ENCODE peak calls at places on chromosomes 11 and 22, in six cellular contexts. One of them, this sample, is unnamed.

GRCh38 chr11:86228967-86229330 is 15.6 kb upstream of the EED start:
- DNase-seq in transverse colon: no peak
- DNase-seq in GM12891: no peak
- DNase-seq in suprapubic skin: no peak
- DNase-seq in upper lobe of left lung: no peak
- DNase-seq in HL-60: no peak
- DNase-seq in this sample: no peak

GRCh38 chr11:92149996-92150395 is 74.6 kb upstream of the FAT3 start:
- DNase-seq in transverse colon: no peak
- DNase-seq in upper lobe of left lung: no peak
- DNase-seq in suprapubic skin: no peak
- DNase-seq in GM12891: no peak
- DNase-seq in HL-60: no peak
- DNase-seq in this sample: no peak

GRCh38 chr11:116721983-116722382 is 50.8 kb downstream of the BUD13 start:
- DNase-seq in upper lobe of left lung: no peak
- DNase-seq in transverse colon: no peak
- DNase-seq in GM12891: no peak
- DNase-seq in HL-60: no peak
- DNase-seq in suprapubic skin: no peak
- DNase-seq in this sample: no peak

GRCh38 chr22:46861968-46862367 is 99.5 kb downstream of the TBC1D22A start:
- DNase-seq in upper lobe of left lung: no peak
- DNase-seq in GM12891: no peak
- DNase-seq in suprapubic skin: no peak
- DNase-seq in HL-60: no peak
- DNase-seq in transverse colon: no peak
- DNase-seq in this sample: no peak

GRCh38 chr11:65491163-65491465 is 7.7 kb upstream of the MALAT1 start:
- DNase-seq in suprapubic skin: no peak
- DNase-seq in transverse colon: no peak
- DNase-seq in upper lobe of left lung: no peak
- DNase-seq in HL-60: no peak
- DNase-seq in GM12891: no peak
- DNase-seq in this sample: no peak

GRCh38 chr11:67406969-67407699 is 3.3 kb downstream of the TBC1D10C start:
- DNase-seq in HL-60: no peak
- DNase-seq in GM12891: no peak
- DNase-seq in suprapubic skin: no peak
- DNase-seq in transverse colon: no peak
- DNase-seq in upper lobe of left lung: no peak
- DNase-seq in this sample: no peak

GRCh38 chr11:87359401-87359800 is 321.7 kb downstream of the TMEM135 start:
- DNase-seq in HL-60: no peak
- DNase-seq in transverse colon: peak
- DNase-seq in upper lobe of left lung: no peak
- DNase-seq in suprapubic skin: no peak
- DNase-seq in GM12891: no peak
- DNase-seq in this sample: no peak

GRCh38 chr11:90738799-90739198 is 516.0 kb upstream of the CHORDC1 start:
- DNase-seq in transverse colon: no peak
- DNase-seq in upper lobe of left lung: no peak
- DNase-seq in GM12891: no peak
- DNase-seq in HL-60: no peak
- DNase-seq in suprapubic skin: no peak
- DNase-seq in this sample: no peak

GRCh38 chr11:41872458-41872857 is 413.0 kb upstream of the LRRC4C start:
- DNase-seq in HL-60: no peak
- DNase-seq in suprapubic skin: no peak
- DNase-seq in transverse colon: no peak
- DNase-seq in upper lobe of left lung: no peak
- DNase-seq in GM12891: no peak
- DNase-seq in this sample: no peak

GRCh38 chr11:110772863-110773262 is 60.6 kb upstream of the ARHGAP20 start:
- DNase-seq in HL-60: no peak
- DNase-seq in suprapubic skin: no peak
- DNase-seq in transverse colon: no peak
- DNase-seq in GM12891: no peak
- DNase-seq in upper lobe of left lung: no peak
- DNase-seq in this sample: no peak

GRCh38 chr11:119533462-119533861 is 110.5 kb upstream of the THY1 start:
- DNase-seq in HL-60: no peak
- DNase-seq in transverse colon: no peak
- DNase-seq in suprapubic skin: no peak
- DNase-seq in GM12891: no peak
- DNase-seq in upper lobe of left lung: no peak
- DNase-seq in this sample: no peak

GRCh38 chr11:107957109-107957588 is 28.9 kb downstream of the RAB39A start:
- DNase-seq in GM12891: no peak
- DNase-seq in suprapubic skin: no peak
- DNase-seq in transverse colon: no peak
- DNase-seq in HL-60: no peak
- DNase-seq in upper lobe of left lung: no peak
- DNase-seq in this sample: no peak

GRCh38 chr11:101126551-101127347 is 2.9 kb downstream of the PGR start:
- DNase-seq in suprapubic skin: peak
- DNase-seq in HL-60: no peak
- DNase-seq in transverse colon: no peak
- DNase-seq in upper lobe of left lung: peak
- DNase-seq in GM12891: no peak
- DNase-seq in this sample: no peak

GRCh38 chr11:64918056-64918455 is 1.0 kb upstream of the ATG2A start:
- DNase-seq in GM12891: no peak
- DNase-seq in suprapubic skin: no peak
- DNase-seq in transverse colon: no peak
- DNase-seq in upper lobe of left lung: no peak
- DNase-seq in HL-60: no peak
- DNase-seq in this sample: no peak

GRCh38 chr11:80816966-80817365 is 1376.1 kb upstream of the TENM4 start:
- DNase-seq in upper lobe of left lung: no peak
- DNase-seq in transverse colon: no peak
- DNase-seq in GM12891: no peak
- DNase-seq in suprapubic skin: no peak
- DNase-seq in HL-60: no peak
- DNase-seq in this sample: no peak

GRCh38 chr11:22786475-22786874 is 43.1 kb downstream of the SVIP start:
- DNase-seq in upper lobe of left lung: no peak
- DNase-seq in transverse colon: no peak
- DNase-seq in GM12891: no peak
- DNase-seq in HL-60: no peak
- DNase-seq in suprapubic skin: no peak
- DNase-seq in this sample: no peak

GRCh38 chr11:37199082-37199481 is 601.0 kb upstream of the RAG2 start:
- DNase-seq in transverse colon: no peak
- DNase-seq in suprapubic skin: no peak
- DNase-seq in GM12891: no peak
- DNase-seq in upper lobe of left lung: no peak
- DNase-seq in HL-60: no peak
- DNase-seq in this sample: no peak

GRCh38 chr11:94557391-94557790 is 9.8 kb upstream of the PIWIL4 start:
- DNase-seq in transverse colon: no peak
- DNase-seq in GM12891: no peak
- DNase-seq in suprapubic skin: no peak
- DNase-seq in upper lobe of left lung: no peak
- DNase-seq in HL-60: no peak
- DNase-seq in this sample: no peak

GRCh38 chr11:24373516-24373915 is 123.3 kb upstream of the LUZP2 start:
- DNase-seq in transverse colon: no peak
- DNase-seq in HL-60: no peak
- DNase-seq in upper lobe of left lung: no peak
- DNase-seq in GM12891: no peak
- DNase-seq in suprapubic skin: no peak
- DNase-seq in this sample: no peak

GRCh38 chr22:42343551-42344081 is 73.2 kb upstream of the TCF20 start:
- DNase-seq in suprapubic skin: no peak
- DNase-seq in transverse colon: no peak
- DNase-seq in upper lobe of left lung: no peak
- DNase-seq in GM12891: peak
- DNase-seq in HL-60: no peak
- DNase-seq in this sample: no peak

GRCh38 chr22:41181349-41182241 is 23.5 kb upstream of the L3MBTL2 start:
- DNase-seq in HL-60: peak
- DNase-seq in GM12891: no peak
- DNase-seq in upper lobe of left lung: peak
- DNase-seq in transverse colon: peak
- DNase-seq in suprapubic skin: peak
- DNase-seq in this sample: no peak

GRCh38 chr11:20310596-20311394 is 52.7 kb upstream of the HTATIP2 start:
- DNase-seq in suprapubic skin: no peak
- DNase-seq in upper lobe of left lung: no peak
- DNase-seq in HL-60: no peak
- DNase-seq in transverse colon: no peak
- DNase-seq in GM12891: no peak
- DNase-seq in this sample: no peak

GRCh38 chr11:27770576-27770975 is 70.3 kb upstream of the BDNF start:
- DNase-seq in upper lobe of left lung: peak
- DNase-seq in GM12891: no peak
- DNase-seq in HL-60: no peak
- DNase-seq in suprapubic skin: no peak
- DNase-seq in transverse colon: no peak
- DNase-seq in this sample: no peak

GRCh38 chr11:3008746-3009336 is 16.7 kb upstream of the NAP1L4 start:
- DNase-seq in GM12891: no peak
- DNase-seq in transverse colon: no peak
- DNase-seq in HL-60: no peak
- DNase-seq in upper lobe of left lung: no peak
- DNase-seq in suprapubic skin: no peak
- DNase-seq in this sample: no peak

GRCh38 chr22:38214248-38215056 is 12.7 kb downstream of the MAFF start:
- DNase-seq in upper lobe of left lung: peak
- DNase-seq in HL-60: no peak
- DNase-seq in suprapubic skin: no peak
- DNase-seq in transverse colon: peak
- DNase-seq in GM12891: peak
- DNase-seq in this sample: peak

DNA sequence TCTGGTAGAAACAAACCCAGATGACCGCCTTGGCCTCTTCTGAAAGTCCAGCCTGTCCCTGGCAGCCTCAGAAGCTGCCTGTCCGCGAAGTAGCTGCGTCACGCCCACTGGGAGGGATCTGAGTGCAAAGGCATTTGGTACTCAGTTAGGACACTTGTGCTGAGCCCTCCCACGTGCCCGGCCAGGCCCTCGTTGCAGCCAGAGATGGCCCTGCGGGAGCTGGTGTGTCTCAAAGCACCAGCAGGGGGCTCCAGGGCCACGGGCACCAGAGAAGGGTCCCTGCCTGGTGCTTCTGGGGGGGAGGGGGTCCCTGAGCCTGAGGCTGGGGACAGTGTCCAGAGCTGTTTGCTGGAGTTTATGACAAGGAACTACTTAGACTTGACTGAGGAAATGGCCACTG is 5.8 kb downstream of the SELENOO start:
- DNase-seq in HL-60: no peak
- DNase-seq in transverse colon: peak
- DNase-seq in upper lobe of left lung: peak
- DNase-seq in GM12891: no peak
- DNase-seq in suprapubic skin: no peak
- DNase-seq in this sample: no peak
- TF ChIP-seq POLR2AphosphoS5 in HL-60: no peak
- TF ChIP-seq POLR2AphosphoS5 in transverse colon: no peak
- TF ChIP-seq POLR2AphosphoS5 in upper lobe of left lung: no peak
- TF ChIP-seq POLR2AphosphoS5 in GM12891: no peak
- TF ChIP-seq POLR2AphosphoS5 in suprapubic skin: no peak
- TF ChIP-seq POLR2AphosphoS5 in this sample: no peak

DNA sequence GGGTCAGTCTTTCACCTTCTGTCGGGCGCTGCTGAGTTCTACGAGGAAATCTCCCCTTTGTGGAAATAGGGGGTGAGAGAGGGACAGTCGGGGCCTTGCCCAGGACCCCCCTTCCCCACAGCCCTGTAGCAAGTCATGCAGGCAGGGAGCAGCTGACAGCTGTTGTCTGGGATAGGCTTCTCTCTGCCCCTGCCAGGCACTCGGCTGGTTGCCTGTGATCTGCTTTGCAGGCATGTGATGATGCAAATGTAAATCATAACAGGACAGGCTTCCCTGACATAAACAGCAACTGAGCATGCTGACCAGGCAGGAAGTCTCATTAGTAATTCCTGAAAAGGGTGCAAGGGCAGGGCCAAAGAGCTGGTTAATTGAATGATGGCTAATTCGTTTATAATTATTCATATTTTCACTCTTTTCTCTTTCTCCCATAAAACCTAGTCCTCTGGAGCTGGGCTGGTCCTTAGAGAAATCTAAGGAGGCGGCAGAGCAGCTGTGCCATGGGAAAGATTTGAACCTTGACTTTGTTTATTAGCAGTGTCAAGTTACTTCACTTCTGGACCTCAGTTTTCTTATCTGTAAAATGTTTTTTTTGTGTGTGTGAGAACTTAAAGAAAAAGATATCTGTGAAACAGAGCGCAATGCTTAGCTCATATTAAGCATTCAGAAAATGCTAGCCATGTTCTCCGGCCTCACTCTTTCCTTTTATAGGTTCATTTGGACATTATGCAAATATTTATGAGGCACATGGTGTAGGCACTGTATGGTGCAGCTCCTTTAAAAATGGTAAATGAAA is 129.7 kb downstream of the LDLRAD3 start:
- DNase-seq in upper lobe of left lung: peak
- DNase-seq in HL-60: no peak
- DNase-seq in GM12891: no peak
- DNase-seq in transverse colon: no peak
- DNase-seq in suprapubic skin: no peak
- DNase-seq in this sample: peak
- TF ChIP-seq POLR2AphosphoS5 in upper lobe of left lung: peak
- TF ChIP-seq POLR2AphosphoS5 in HL-60: no peak
- TF ChIP-seq POLR2AphosphoS5 in GM12891: no peak
- TF ChIP-seq POLR2AphosphoS5 in transverse colon: no peak
- TF ChIP-seq POLR2AphosphoS5 in suprapubic skin: no peak
- TF ChIP-seq POLR2AphosphoS5 in this sample: peak

DNA sequence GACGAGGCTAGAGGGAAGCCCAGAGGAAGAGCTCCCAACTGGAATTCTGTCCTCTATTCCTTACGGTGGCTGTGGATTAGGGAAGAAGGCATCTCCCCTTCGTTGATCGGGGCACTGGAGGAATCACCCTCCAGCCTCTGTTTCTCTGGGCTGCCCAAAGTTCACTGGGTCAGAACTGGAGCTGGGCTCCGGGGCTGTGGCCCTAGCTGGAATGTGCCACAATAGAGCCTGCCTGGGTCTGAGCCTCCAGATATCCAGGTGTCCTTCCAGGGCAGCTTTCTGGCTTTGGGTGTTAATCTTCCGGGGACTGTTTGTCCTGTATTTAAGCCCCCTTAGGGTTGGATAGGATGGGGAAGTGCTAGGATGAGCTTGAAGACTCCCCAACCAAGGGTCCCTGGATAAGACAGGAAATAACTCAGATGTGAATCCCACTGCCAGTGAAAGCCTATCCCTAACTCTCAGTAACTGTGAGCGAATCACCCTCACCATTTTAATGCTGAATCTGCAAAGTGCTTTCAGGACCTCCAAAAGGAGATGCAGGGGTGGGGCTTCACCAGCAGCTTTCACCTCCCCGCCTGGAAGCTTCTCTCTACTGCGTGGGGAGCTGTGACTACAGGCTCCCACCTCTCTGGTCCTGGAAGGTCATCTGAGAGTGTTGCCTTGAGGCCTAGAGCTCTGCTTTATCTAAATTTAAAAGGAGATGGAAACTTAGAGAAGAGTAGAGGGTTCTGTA is 9.5 kb downstream of the YPEL4 start:
- DNase-seq in transverse colon: no peak
- DNase-seq in suprapubic skin: no peak
- DNase-seq in GM12891: no peak
- DNase-seq in HL-60: no peak
- DNase-seq in upper lobe of left lung: no peak
- DNase-seq in this sample: no peak
- TF ChIP-seq POLR2AphosphoS5 in transverse colon: no peak
- TF ChIP-seq POLR2AphosphoS5 in suprapubic skin: no peak
- TF ChIP-seq POLR2AphosphoS5 in GM12891: no peak
- TF ChIP-seq POLR2AphosphoS5 in HL-60: no peak
- TF ChIP-seq POLR2AphosphoS5 in upper lobe of left lung: no peak
- TF ChIP-seq POLR2AphosphoS5 in this sample: no peak

GRCh38 chr22:31496007-31496734 is at the start of gene SFI1:
- DNase-seq in HL-60: peak
- DNase-seq in GM12891: peak
- DNase-seq in suprapubic skin: peak
- DNase-seq in upper lobe of left lung: peak
- DNase-seq in transverse colon: peak
- DNase-seq in this sample: peak
- TF ChIP-seq POLR2AphosphoS5 in HL-60: no peak
- TF ChIP-seq POLR2AphosphoS5 in GM12891: peak
- TF ChIP-seq POLR2AphosphoS5 in suprapubic skin: peak
- TF ChIP-seq POLR2AphosphoS5 in upper lobe of left lung: peak
- TF ChIP-seq POLR2AphosphoS5 in transverse colon: peak
- TF ChIP-seq POLR2AphosphoS5 in this sample: peak